ENCODE peak calls at places on chromosomes 13 and 19, in four cellular contexts. B, H, R and N are unnamed samples.

GRCh38 chr19:48452656-48453480 is 2.5 kb upstream of the KCNJ14 start:
- DNase-seq in R (no peak), H (no peak), B (no peak), N (no peak)

GRCh38 chr13:112731667-112732616 is 42.1 kb downstream of the ATP11A start:
- DNase-seq in R (no peak), H (no peak), B (no peak), N (no peak)

GRCh38 chr13:37695200-37695599 is 96.6 kb upstream of the POSTN start:
- DNase-seq in H (no peak), R (no peak), B (no peak), N (no peak)

GRCh38 chr13:40031031-40031430 is 375.6 kb downstream of the COG6 start:
- DNase-seq in H (no peak), B (no peak), R (peak), N (no peak)

GRCh38 chr13:52665325-52665724 is 12.7 kb downstream of the SUGT1 start:
- DNase-seq in B (no peak), H (no peak), R (peak), N (peak)

GRCh38 chr13:113207890-113208423 is 512 bp downstream of the PCID2 start:
- DNase-seq in B (no peak), R (peak), H (no peak), N (peak)

GRCh38 chr19:1026189-1027019 is at the start of gene CNN2:
- DNase-seq in R (peak), B (peak), H (peak), N (peak)

GRCh38 chr13:26499209-26499601 is 58.3 kb upstream of the WASF3 start:
- DNase-seq in R (no peak), B (peak), H (no peak), N (no peak)

GRCh38 chr19:39832341-39833083 is 1.4 kb downstream of the DYRK1B start:
- DNase-seq in B (no peak), H (no peak), R (no peak), N (no peak)

GRCh38 chr19:40578442-40578908 is 1.8 kb downstream of the SHKBP1 start:
- DNase-seq in H (no peak), B (no peak), R (peak), N (peak)

GRCh38 chr13:98910501-98910951 is 67.3 kb downstream of the DOCK9 start:
- DNase-seq in H (no peak), B (no peak), R (peak), N (peak)

DNA sequence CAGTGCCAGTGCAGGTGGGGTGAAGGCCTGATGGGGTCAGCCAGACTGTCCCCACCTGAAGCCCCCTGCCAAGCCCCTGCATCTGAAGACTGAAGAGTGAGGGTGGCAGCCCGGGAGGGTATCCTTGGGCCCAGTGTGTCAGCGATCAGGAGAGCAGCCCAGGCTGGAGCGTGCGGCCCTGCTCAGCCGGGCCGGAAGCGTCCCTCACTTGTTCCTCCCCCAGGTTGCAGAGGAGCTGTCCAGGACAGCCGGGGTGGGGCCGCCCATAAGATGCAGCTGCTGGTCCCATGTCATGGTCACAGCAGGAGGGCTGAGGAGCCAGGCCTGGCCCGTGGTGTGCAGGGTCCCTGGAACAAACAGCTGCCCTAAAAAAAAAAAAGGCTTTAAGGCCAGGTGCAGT is 55.4 kb downstream of the KDM4B start:
- DNase-seq in H (no peak), R (no peak), B (no peak), N (no peak)
- H3K4me3 ChIP-seq in H (no peak), R (no peak), B (no peak), N (no peak)

GRCh38 chr13:35723061-35723461 is 246.6 kb upstream of the MAB21L1 start:
- DNase-seq in B (no peak), R (peak), H (no peak), N (no peak)

GRCh38 chr13:35720290-35720689 is 243.8 kb upstream of the MAB21L1 start:
- DNase-seq in R (no peak), H (no peak), B (no peak), N (no peak)

GRCh38 chr13:35718084-35718483 is 241.6 kb upstream of the MAB21L1 start:
- DNase-seq in R (no peak), H (no peak), B (no peak), N (no peak)

GRCh38 chr13:35722438-35723060 is 246.1 kb upstream of the MAB21L1 start:
- DNase-seq in H (no peak), B (no peak), R (no peak), N (no peak)

DNA sequence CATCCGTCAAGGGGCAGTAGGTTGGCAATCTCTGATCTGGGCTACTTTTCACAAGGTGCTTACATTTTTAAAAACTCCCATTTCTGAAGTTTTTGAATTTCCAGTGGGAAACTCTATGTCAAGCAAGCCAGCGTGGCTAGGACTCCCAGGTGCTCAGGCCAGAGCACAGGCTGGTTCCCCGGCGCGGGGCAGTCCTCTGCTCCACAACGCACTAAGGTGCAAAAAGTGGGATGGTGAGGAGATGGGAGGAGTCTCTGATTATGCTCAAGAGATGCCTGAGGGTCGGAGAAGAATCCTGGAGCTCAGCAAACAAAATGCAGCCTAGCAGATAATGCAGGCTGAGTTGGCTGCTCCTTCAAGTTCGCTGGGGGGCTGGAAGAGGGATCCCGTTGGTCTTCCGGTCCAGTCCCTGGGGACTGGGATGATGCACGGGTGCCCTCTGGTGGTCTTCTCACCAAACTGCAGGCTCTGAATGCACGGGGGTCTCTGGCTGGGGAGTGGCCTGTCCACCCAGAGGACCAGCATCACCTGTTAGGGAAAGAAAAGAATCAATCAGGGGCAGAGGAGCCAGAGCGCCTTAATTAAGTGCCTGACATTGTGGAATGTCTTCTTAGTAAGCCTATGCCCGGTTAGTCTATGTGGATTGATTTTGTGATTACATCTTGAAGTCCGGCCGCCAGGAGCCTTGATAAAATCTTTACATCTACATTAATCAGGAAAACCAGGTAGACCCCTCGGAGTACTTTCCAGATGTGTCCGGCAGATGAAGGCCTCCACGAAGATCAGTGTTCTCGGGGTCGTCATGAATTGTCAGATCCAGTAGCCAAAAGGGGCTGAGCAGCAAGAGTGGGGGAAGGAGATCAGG is 244.4 kb upstream of the MAB21L1 start:
- DNase-seq in H (peak), B (peak), R (peak), N (peak)
- H3K4me3 ChIP-seq in H (no peak), B (no peak), R (peak), N (no peak)

DNA sequence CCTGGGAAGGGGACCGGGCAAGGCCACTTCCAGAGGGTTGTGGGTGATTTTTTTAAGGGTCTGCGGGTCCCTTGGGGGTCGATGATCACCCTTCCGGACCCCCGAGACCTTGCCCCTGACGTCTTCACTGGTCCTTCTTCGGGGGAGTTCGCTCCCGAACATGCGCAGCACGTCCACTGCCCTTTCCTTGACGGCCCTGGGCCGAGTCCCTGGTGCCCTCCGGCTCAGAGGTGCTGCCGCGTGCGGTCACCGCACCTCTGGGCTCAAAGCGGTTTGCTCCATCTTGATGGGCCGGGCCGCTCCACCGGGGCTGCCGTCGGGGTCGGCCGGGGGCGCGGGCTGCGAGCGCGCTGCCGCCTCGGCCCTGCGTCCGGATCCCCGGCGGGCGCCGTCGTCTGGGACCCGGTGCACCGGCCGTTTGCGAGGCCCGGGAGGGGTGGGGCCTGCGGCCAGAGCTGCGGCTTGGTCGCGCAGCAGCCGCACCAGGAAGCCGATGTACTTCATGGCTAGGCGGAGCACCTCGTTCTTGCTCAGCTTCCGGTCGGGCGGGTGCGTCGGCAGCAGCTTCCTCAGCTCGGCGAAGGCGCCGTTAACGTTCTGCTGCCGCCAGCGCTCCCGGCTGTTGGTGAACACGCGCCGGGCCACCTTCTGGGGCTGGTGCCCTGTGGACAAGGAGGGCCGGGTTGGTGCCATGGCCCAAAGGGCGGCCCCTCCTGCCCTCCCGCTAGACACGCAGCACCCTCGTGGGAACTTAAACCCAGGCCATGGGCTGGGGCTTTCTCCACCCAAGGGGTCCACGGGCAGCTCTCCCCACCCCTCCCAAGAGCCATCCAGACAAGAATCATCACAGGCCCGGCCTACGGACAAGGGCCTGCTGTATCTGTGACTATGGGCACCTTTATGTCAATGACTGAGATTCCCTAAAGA is 3.3 kb downstream of the LYL1 start:
- DNase-seq in R (peak), H (peak), B (no peak), N (peak)
- H3K4me3 ChIP-seq in R (peak), H (peak), B (peak), N (peak)

DNA sequence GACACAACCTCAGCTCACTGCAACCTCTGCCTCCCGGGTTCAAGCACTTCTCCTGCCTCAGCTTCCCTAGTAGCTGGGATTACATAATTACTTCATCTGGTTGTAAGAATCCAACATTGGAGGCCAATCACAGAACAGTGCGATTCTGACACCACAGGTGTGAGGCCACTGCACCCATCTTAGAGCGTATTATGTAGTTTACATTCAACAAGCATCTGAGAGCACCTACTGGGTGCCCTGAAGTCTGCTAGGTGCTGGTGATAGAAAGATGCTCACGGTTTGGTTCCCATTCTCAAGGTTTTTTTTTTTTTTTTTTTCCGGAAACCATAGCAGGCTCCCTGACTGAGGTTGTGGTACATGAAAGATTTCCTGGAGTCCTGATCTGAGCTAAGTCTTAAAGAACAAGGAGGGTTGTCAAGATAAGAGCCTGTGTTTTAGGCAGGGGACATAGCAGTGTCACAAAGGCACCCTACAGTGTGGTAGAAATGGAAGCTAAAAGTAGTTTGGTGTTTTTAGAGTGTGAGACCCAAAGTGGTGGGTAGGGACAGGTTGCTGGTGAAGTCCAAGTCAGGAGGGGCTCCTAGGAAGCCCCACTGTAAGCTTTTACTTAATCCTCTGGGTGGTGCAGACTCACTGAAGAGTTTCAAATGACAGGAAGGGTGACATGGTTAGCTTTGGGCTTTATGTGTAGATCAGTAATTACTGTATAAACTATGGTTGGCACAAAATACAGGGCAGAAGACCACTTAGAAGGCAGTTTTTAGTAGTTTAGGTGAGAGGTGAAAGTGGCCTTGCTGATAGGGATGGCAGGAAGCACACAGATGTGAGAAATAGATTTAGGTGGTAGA is 15.2 kb downstream of the SAE1 start:
- DNase-seq in B (no peak), H (no peak), R (no peak), N (no peak)
- H3K4me3 ChIP-seq in B (no peak), H (no peak), R (no peak), N (no peak)

GRCh38 chr13:20943519-20944012 is 41.0 kb upstream of the XPO4 start:
- DNase-seq in H (peak), B (peak), R (peak), N (peak)

GRCh38 chr13:20939662-20940061 is 37.1 kb upstream of the XPO4 start:
- DNase-seq in B (no peak), R (no peak), H (no peak), N (no peak)

GRCh38 chr13:20945952-20946383 is 43.4 kb upstream of the XPO4 start:
- DNase-seq in R (no peak), H (no peak), B (no peak), N (no peak)

GRCh38 chr13:20940083-20940482 is 37.5 kb upstream of the XPO4 start:
- DNase-seq in B (no peak), H (no peak), R (peak), N (no peak)

GRCh38 chr13:20942938-20943518 is 40.5 kb upstream of the XPO4 start:
- DNase-seq in B (no peak), R (no peak), H (no peak), N (no peak)
- H3K4me3 ChIP-seq in B (no peak), R (peak), H (peak), N (no peak)

DNA sequence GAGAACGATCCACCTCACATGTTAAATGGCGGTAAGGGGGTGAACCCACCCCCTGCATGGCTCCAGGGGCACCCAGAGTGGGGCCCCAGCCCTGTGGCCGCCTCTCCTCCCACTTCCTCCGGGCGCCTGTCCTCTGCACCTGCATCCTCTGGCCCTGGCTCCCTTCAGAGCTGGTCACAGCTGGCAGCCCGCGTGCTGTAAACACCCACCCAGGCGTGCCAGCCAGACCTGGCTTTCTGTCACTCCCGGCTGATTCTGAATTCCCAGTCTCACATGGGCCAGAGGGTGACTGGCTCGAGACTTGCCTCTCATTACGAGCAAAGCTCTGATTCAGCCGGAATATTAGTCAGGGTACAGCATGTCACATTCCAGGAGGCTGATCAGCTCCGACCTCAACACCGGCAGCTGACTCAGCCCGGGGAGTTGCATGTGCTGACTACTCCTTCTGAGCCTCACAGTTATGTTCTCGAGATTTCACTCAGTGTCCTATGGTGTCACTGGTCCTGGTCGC is 75.1 kb downstream of the GNG7 start:
- DNase-seq in B (peak), R (peak), H (peak), N (peak)
- H3K4me3 ChIP-seq in B (no peak), R (no peak), H (peak), N (no peak)